ENCODE peak calls at places on chromosomes 7 and 10, in nine cellular contexts. X is GM23248, N is upper lobe of right lung, R is body of pancreas, T is right lobe of liver, G is foreskin keratinocyte, W is WERI-Rb-1, K is heart left ventricle, I is gastrocnemius medialis. J is an unnamed sample.

GRCh38 chr7:100509213-100509612 is 25.5 kb downstream of the NYAP1 start:
- DNase-seq in K (no peak), R (peak; percentile 76), I (no peak), X (peak; percentile 63), W (no peak), N (peak; percentile 66), T (no peak), G (peak; percentile 95), J (peak; percentile 7)

GRCh38 chr10:61835069-61835908 is 66.2 kb upstream of the ARID5B start:
- DNase-seq in I (no peak), T (no peak), X (peak; percentile 83), K (no peak), R (peak; percentile 33), G (peak; percentile 55), N (no peak), W (peak; percentile 15), J (no peak)

GRCh38 chr10:13701157-13701919 is 114.6 kb downstream of the PRPF18 start:
- DNase-seq in R (no peak), N (peak; percentile 32), W (no peak), T (peak; percentile 87), G (no peak), X (no peak), K (no peak), I (no peak), J (no peak)

GRCh38 chr7:27689045-27689877 is 26.6 kb upstream of the HIBADH start:
- DNase-seq in G (no peak), W (peak; percentile 46), I (no peak), K (no peak), R (peak; percentile 18), T (no peak), N (no peak), X (peak; percentile 26), J (no peak)

GRCh38 chr10:20890009-20890408 is 7.1 kb downstream of the NEBL start:
- DNase-seq in G (no peak), N (no peak), T (no peak), R (no peak), K (no peak), X (no peak), W (peak; percentile 16), I (no peak), J (no peak)

GRCh38 chr7:93171606-93172226 is 23.5 kb upstream of the SAMD9L start:
- DNase-seq in W (no peak), T (no peak), N (no peak), X (peak; percentile 44), K (no peak), R (no peak), G (no peak), I (no peak), J (no peak)

GRCh38 chr10:129386415-129387257 is 80.4 kb upstream of the MGMT start:
- DNase-seq in K (no peak), W (no peak), G (no peak), T (peak; percentile 58), N (no peak), X (no peak), I (no peak), R (no peak), J (no peak)

GRCh38 chr10:92131271-92131820 is 159.5 kb downstream of the CPEB3 start:
- DNase-seq in K (no peak), I (no peak), R (no peak), T (no peak), X (no peak), N (no peak), W (no peak), G (no peak), J (no peak)

GRCh38 chr10:26472440-26472778 is 34.3 kb downstream of the APBB1IP start:
- DNase-seq in G (no peak), N (no peak), K (no peak), W (no peak), I (no peak), X (no peak), T (no peak), R (no peak), J (no peak)

GRCh38 chr10:78861456-78862327 is 207.1 kb upstream of the ZMIZ1 start:
- DNase-seq in X (peak; percentile 17), I (no peak), N (no peak), R (no peak), K (no peak), W (no peak), G (no peak), T (no peak), J (no peak)

GRCh38 chr10:5560142-5560843 is 35.5 kb downstream of the CALML3 start:
- DNase-seq in X (no peak), R (no peak), I (no peak), K (no peak), N (no peak), T (peak; percentile 9), W (no peak), G (no peak), J (no peak)

GRCh38 chr10:84290235-84290634 is 38.2 kb upstream of the CCSER2 start:
- DNase-seq in I (no peak), N (no peak), K (no peak), W (no peak), R (peak; percentile 18), X (no peak), T (no peak), G (no peak), J (no peak)

GRCh38 chr10:43062402-43063160 is 14.3 kb upstream of the RET start:
- DNase-seq in N (no peak), G (no peak), K (no peak), X (no peak), W (no peak), R (no peak), T (no peak), I (no peak), J (no peak)

GRCh38 chr10:13001887-13002212 is 337 bp upstream of the CCDC3 start:
- DNase-seq in N (no peak), K (no peak), T (no peak), W (no peak), I (no peak), R (no peak), G (no peak), X (no peak), J (no peak)

GRCh38 chr10:71431216-71431944 is 34.7 kb downstream of the CDH23 start:
- DNase-seq in N (no peak), G (no peak), I (no peak), W (no peak), R (no peak), K (peak; percentile 4), X (no peak), T (peak; percentile 72), J (no peak)

GRCh38 chr10:5034588-5034987 is 30.9 kb upstream of the AKR1C2 start:
- DNase-seq in X (no peak), I (no peak), T (no peak), K (no peak), W (no peak), R (no peak), G (no peak), N (no peak), J (no peak)

GRCh38 chr7:121126801-121127534 is 138.5 kb downstream of the CPED1 start:
- DNase-seq in N (no peak), X (peak; percentile 24), R (no peak), T (no peak), W (no peak), K (no peak), G (no peak), I (no peak), J (no peak)

GRCh38 chr10:87585565-87586514 is 73.8 kb upstream of the PAPSS2 start:
- DNase-seq in I (no peak), X (peak; percentile 17), N (no peak), G (peak; percentile 71), R (peak; percentile 37), W (no peak), T (no peak), K (no peak), J (peak; percentile 80)

GRCh38 chr7:155517452-155517851 is 28.9 kb downstream of the CNPY1 start:
- DNase-seq in K (no peak), G (no peak), W (no peak), I (no peak), T (no peak), X (no peak), R (no peak), N (no peak), J (no peak)

GRCh38 chr7:155518633-155519032 is 27.7 kb downstream of the CNPY1 start:
- DNase-seq in G (no peak), T (no peak), X (no peak), I (no peak), K (no peak), N (peak; percentile 39), W (no peak), R (no peak), J (no peak)

GRCh38 chr7:155515318-155515717 is 31.0 kb downstream of the CNPY1 start:
- DNase-seq in T (no peak), R (no peak), N (no peak), W (no peak), G (no peak), K (no peak), X (no peak), I (no peak), J (no peak)

GRCh38 chr7:155517969-155518368 is 28.4 kb downstream of the CNPY1 start:
- DNase-seq in R (no peak), I (no peak), W (no peak), X (no peak), G (no peak), K (no peak), N (peak; percentile 19), T (no peak), J (no peak)

GRCh38 chr7:155516466-155516865 is 29.9 kb downstream of the CNPY1 start:
- DNase-seq in T (no peak), W (no peak), R (no peak), X (no peak), G (no peak), K (no peak), I (no peak), N (no peak), J (no peak)
- H3K27me3 ChIP-seq in T (peaks cover 19% of the 10 kb centered on the region), W (no peaks in the 10 kb centered on the region), R (no peaks in the 10 kb centered on the region), X (peaks cover 34% of the 10 kb centered on the region), G (peaks cover 26% of the 10 kb centered on the region), K (peaks cover 69% of the 10 kb centered on the region), I (peaks cover 31% of the 10 kb centered on the region), N (peaks cover 61% of the 10 kb centered on the region), J (peaks cover 9% of the 10 kb centered on the region)

DNA sequence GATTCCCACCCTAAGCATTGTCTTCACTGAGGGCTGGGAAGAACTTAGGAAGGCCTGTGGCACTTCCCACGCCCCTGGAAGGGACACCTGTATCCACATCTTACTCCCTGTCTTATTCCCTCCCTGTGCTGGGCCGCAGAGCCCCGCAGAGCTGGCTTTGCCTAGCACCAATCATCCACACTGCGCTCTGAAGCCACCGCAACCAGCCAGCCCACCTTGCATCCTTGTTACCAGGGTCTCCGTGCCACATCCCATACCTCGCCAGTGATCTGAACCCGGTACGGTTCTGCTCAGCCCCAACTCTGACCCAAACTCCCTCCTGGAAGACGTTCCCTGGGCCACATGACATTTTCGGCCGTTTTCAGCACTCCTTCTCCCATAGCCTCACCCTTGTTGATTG is 101.4 kb upstream of the PITRM1 start:
- DNase-seq in K (no peak), T (no peak), X (no peak), R (no peak), N (no peak), W (no peak), I (no peak), G (no peak), J (no peak)
- H3K27me3 ChIP-seq in K (no peaks in the 10 kb centered on the region), T (no peaks in the 10 kb centered on the region), X (peaks cover 15% of the 10 kb centered on the region), R (no peaks in the 10 kb centered on the region), N (no peaks in the 10 kb centered on the region), W (no peaks in the 10 kb centered on the region), I (no peaks in the 10 kb centered on the region), G (peaks cover 10% of the 10 kb centered on the region), J (no peaks in the 10 kb centered on the region)

GRCh38 chr10:100803481-100803880 is 58.1 kb downstream of the PAX2 start:
- DNase-seq in T (no peak), X (no peak), I (no peak), R (no peak), G (no peak), W (no peak), K (no peak), N (peak; percentile 34), J (no peak)
- H3K27me3 ChIP-seq in T (no peaks in the 10 kb centered on the region), X (peaks cover 71% of the 10 kb centered on the region), I (peaks cover 43% of the 10 kb centered on the region), R (no peaks in the 10 kb centered on the region), G (peaks cover 81% of the 10 kb centered on the region), W (peaks cover 94% of the 10 kb centered on the region), K (peaks cover 51% of the 10 kb centered on the region), N (peaks cover 49% of the 10 kb centered on the region), J (no peaks in the 10 kb centered on the region)

GRCh38 chr7:127348247-127348631 is 44.3 kb downstream of the ZNF800 start:
- DNase-seq in R (no peak), G (no peak), W (no peak), X (no peak), T (no peak), I (no peak), K (no peak), N (no peak), J (no peak)
- H3K27me3 ChIP-seq in R (no peaks in the 10 kb centered on the region), G (no peaks in the 10 kb centered on the region), W (no peaks in the 10 kb centered on the region), X (no peaks in the 10 kb centered on the region), T (no peaks in the 10 kb centered on the region), I (no peaks in the 10 kb centered on the region), K (no peaks in the 10 kb centered on the region), N (no peaks in the 10 kb centered on the region), J (no peaks in the 10 kb centered on the region)

J was measured in kidney epithelial cell.